ENCODE peak calls at places on chromosomes 11 and 22, in four cellular contexts. One of them, this sample, is unnamed.

GRCh38 chr11:100849009-100849913 is 162.2 kb downstream of the ARHGAP42 start:
- DNase-seq in naive B cell: no peak
- DNase-seq in ELR: peak
- DNase-seq in NCI-H187: no peak
- DNase-seq in this sample: no peak

GRCh38 chr11:67998150-67999045 is 5.5 kb downstream of the UNC93B1 start:
- DNase-seq in naive B cell: no peak
- DNase-seq in ELR: no peak
- DNase-seq in NCI-H187: no peak
- DNase-seq in this sample: no peak

GRCh38 chr11:5938603-5938965 is 3.5 kb upstream of the OR56A3 start:
- DNase-seq in naive B cell: no peak
- DNase-seq in ELR: no peak
- DNase-seq in NCI-H187: no peak
- DNase-seq in this sample: no peak

GRCh38 chr22:27780161-27780575 is 21.4 kb downstream of the MN1 start:
- DNase-seq in naive B cell: no peak
- DNase-seq in ELR: no peak
- DNase-seq in NCI-H187: no peak
- DNase-seq in this sample: no peak

GRCh38 chr11:95563859-95564258 is 225.7 kb downstream of the FAM76B start:
- DNase-seq in naive B cell: no peak
- DNase-seq in ELR: no peak
- DNase-seq in NCI-H187: no peak
- DNase-seq in this sample: no peak

GRCh38 chr22:20531404-20532181 is 24.2 kb downstream of the MED15 start:
- DNase-seq in naive B cell: no peak
- DNase-seq in ELR: peak
- DNase-seq in NCI-H187: peak
- DNase-seq in this sample: no peak

GRCh38 chr22:43186272-43187170 is at the start of gene TTLL12:
- DNase-seq in naive B cell: peak
- DNase-seq in ELR: peak
- DNase-seq in NCI-H187: no peak
- DNase-seq in this sample: peak

GRCh38 chr11:86784247-86784681 is 16.1 kb upstream of the PRSS23 start:
- DNase-seq in naive B cell: no peak
- DNase-seq in ELR: peak
- DNase-seq in NCI-H187: no peak
- DNase-seq in this sample: no peak

GRCh38 chr11:33931032-33931431 is 39.2 kb upstream of the LMO2 start:
- DNase-seq in naive B cell: no peak
- DNase-seq in ELR: no peak
- DNase-seq in NCI-H187: no peak
- DNase-seq in this sample: no peak

GRCh38 chr11:116691779-116692178 is 81.0 kb downstream of the BUD13 start:
- DNase-seq in naive B cell: peak
- DNase-seq in ELR: peak
- DNase-seq in NCI-H187: peak
- DNase-seq in this sample: peak

GRCh38 chr22:45969414-45969799 is 7.6 kb downstream of the WNT7B start:
- DNase-seq in naive B cell: no peak
- DNase-seq in ELR: no peak
- DNase-seq in NCI-H187: no peak
- DNase-seq in this sample: no peak

GRCh38 chr22:49815641-49816071 is 12.0 kb downstream of the BRD1 start:
- DNase-seq in naive B cell: no peak
- DNase-seq in ELR: no peak
- DNase-seq in NCI-H187: no peak
- DNase-seq in this sample: no peak

GRCh38 chr11:22976146-22976545 is 115.9 kb upstream of the CCDC179 start:
- DNase-seq in naive B cell: no peak
- DNase-seq in ELR: peak
- DNase-seq in NCI-H187: no peak
- DNase-seq in this sample: no peak

GRCh38 chr11:28836285-28837081 is 728.3 kb downstream of the METTL15 start:
- DNase-seq in naive B cell: no peak
- DNase-seq in ELR: peak
- DNase-seq in NCI-H187: no peak
- DNase-seq in this sample: no peak

GRCh38 chr11:69485337-69486041 is 4.0 kb downstream of the LINC01488 start:
- DNase-seq in naive B cell: no peak
- DNase-seq in ELR: peak
- DNase-seq in NCI-H187: no peak
- DNase-seq in this sample: no peak

GRCh38 chr22:31987180-31987579 is 42.8 kb downstream of the YWHAH start:
- DNase-seq in naive B cell: no peak
- DNase-seq in ELR: no peak
- DNase-seq in NCI-H187: no peak
- DNase-seq in this sample: no peak

GRCh38 chr11:85896871-85897270 is 41.7 kb downstream of the CCDC83 start:
- DNase-seq in naive B cell: no peak
- DNase-seq in ELR: no peak
- DNase-seq in NCI-H187: no peak
- DNase-seq in this sample: no peak

GRCh38 chr11:32772731-32773130 is 21.7 kb downstream of the CCDC73 start:
- DNase-seq in naive B cell: no peak
- DNase-seq in ELR: no peak
- DNase-seq in NCI-H187: no peak
- DNase-seq in this sample: no peak

This sample was measured in GM06990.